ENCODE peak calls at places on chromosomes 6 and 20, in four cellular contexts. T is hepatocyte, V is PC-9, Z is IMR-90. U is an unnamed sample.

GRCh38 chr20:45823949-45824835 is 2.9 kb downstream of the TNNC2 start:
- DNase-seq in Z (no peak), T (peak; percentile 59), V (peak; percentile 25), U (peak; percentile 62)

GRCh38 chr6:11710968-11711643 is 67.5 kb downstream of the ADTRP start:
- DNase-seq in T (no peak), V (no peak), Z (no peak), U (no peak)

GRCh38 chr6:125812394-125813231 is 21.9 kb downstream of the NCOA7 start:
- DNase-seq in T (peak; percentile 43), V (peak; percentile 37), Z (peak; percentile 98), U (no peak)

GRCh38 chr6:153108320-153108719 is 22.8 kb downstream of the RGS17 start:
- DNase-seq in T (no peak), V (no peak), Z (no peak), U (no peak)

GRCh38 chr20:59576216-59576953 is 28.0 kb upstream of the PHACTR3 start:
- DNase-seq in V (no peak), Z (no peak), T (no peak), U (no peak)

GRCh38 chr20:10649817-10650200 is 24.0 kb downstream of the JAG1 start:
- DNase-seq in V (no peak), T (no peak), Z (no peak), U (no peak)

GRCh38 chr6:142301421-142302391 is at the start of gene ADGRG6:
- DNase-seq in T (peak; percentile 86), Z (peak; percentile 28), V (peak; percentile 61), U (peak; percentile 77)

GRCh38 chr6:21357262-21357661 is 236.3 kb upstream of the SOX4 start:
- DNase-seq in V (no peak), Z (no peak), T (no peak), U (no peak)

GRCh38 chr20:48603819-48604405 is 223.9 kb downstream of the PREX1 start:
- DNase-seq in T (no peak), V (no peak), Z (no peak), U (no peak)

GRCh38 chr6:22248513-22249308 is 48.1 kb downstream of the PRL start:
- DNase-seq in V (no peak), T (peak; percentile 55), Z (peak; percentile 83), U (peak; percentile 41)

GRCh38 chr6:31907158-31907813 is 5.4 kb upstream of the ZBTB12 start:
- DNase-seq in Z (peak; percentile 85), V (no peak), T (no peak), U (no peak)

GRCh38 chr20:8255945-8256632 is 124.0 kb downstream of the PLCB1 start:
- DNase-seq in Z (no peak), T (no peak), V (no peak), U (no peak)

GRCh38 chr6:163837681-163838431 is 423.3 kb downstream of the QKI start:
- DNase-seq in Z (peak; percentile 33), V (no peak), T (no peak), U (no peak)

GRCh38 chr6:154502564-154502963 is 7.9 kb downstream of the CNKSR3 start:
- DNase-seq in V (no peak), Z (no peak), T (no peak), U (no peak)

GRCh38 chr6:148064406-148065134 is 278.1 kb upstream of the SASH1 start:
- DNase-seq in V (peak; percentile 52), Z (peak; percentile 27), T (peak; percentile 34), U (no peak)

GRCh38 chr6:134647861-134648260 is 302.0 kb downstream of the ALDH8A1 start:
- DNase-seq in T (no peak), Z (peak; percentile 69), V (no peak), U (no peak)

GRCh38 chr6:165049362-165049761 is 260.0 kb downstream of the C6orf118 start:
- DNase-seq in T (peak; percentile 48), V (peak; percentile 3), Z (no peak), U (peak; percentile 56)

GRCh38 chr20:62133864-62134263 is 9.3 kb downstream of the PSMA7 start:
- DNase-seq in V (no peak), T (no peak), Z (no peak), U (no peak)
- TF ChIP-seq CTCF in V (no peak), T (no peak), Z (peak; percentile 18), U (no peak)

GRCh38 chr6:50124572-50124971 is 74.8 kb upstream of the DEFB112 start:
- DNase-seq in V (no peak), Z (no peak), T (no peak), U (no peak)

GRCh38 chr6:50120300-50120699 is 70.6 kb upstream of the DEFB112 start:
- DNase-seq in T (no peak), V (no peak), Z (no peak), U (no peak)

GRCh38 chr6:50128420-50129005 is 78.8 kb upstream of the DEFB112 start:
- DNase-seq in T (peak; percentile 22), V (no peak), Z (peak; percentile 24), U (no peak)

DNA sequence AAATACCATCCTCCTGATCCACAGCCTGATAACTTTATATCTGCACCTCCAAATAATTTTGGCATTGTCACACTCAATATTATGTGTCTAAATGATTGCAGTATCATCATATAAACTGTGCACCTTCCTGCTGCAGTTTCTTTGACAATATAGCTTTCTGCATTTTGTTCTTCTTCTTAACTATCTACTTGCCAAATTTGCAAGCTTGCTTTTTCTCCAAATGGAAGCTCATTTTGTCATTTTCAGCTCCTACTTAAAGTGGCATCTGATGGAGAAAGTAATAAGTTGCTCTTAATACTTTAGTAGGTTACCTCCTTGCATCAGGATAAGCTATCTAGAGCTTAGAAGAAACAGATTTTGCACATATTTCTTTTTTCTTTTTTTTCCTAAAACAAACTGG is 74.0 kb upstream of the DEFB112 start:
- DNase-seq in T (no peak), V (no peak), Z (no peak), U (no peak)
- TF ChIP-seq CTCF in T (no peak), V (no peak), Z (no peak), U (no peak)

DNA sequence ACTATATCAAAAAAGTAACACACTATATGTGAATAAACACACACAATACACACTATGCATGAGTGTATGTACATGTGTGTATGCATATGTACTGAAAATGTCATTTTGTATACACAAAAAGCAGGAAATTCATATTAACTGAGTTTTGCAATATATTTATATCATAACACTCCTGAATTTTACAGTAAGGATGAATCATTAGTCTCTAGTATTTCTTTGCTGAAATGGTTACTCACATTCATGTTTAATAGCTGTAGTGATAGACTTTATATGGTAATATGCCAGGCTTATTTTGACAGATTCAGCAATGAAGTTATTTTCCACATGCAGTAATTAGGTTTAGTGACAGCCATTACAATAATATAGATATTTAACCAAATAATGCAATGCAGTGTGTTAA is 1216.2 kb upstream of the CITED2 start:
- DNase-seq in V (no peak), T (no peak), Z (peak; percentile 54), U (no peak)
- TF ChIP-seq CTCF in V (no peak), T (no peak), Z (no peak), U (no peak)

GRCh38 chr6:189676-190075 is 102.6 kb upstream of the DUSP22 start:
- DNase-seq in T (no peak), V (no peak), Z (no peak), U (no peak)

GRCh38 chr6:188821-189655 is 103.2 kb upstream of the DUSP22 start:
- DNase-seq in Z (peak; percentile 79), T (peak; percentile 93), V (peak; percentile 86), U (peak; percentile 85)

GRCh38 chr6:191487-192312 is 100.6 kb upstream of the DUSP22 start:
- DNase-seq in Z (no peak), T (no peak), V (no peak), U (no peak)

GRCh38 chr6:192313-192664 is 100.0 kb upstream of the DUSP22 start:
- DNase-seq in T (no peak), Z (no peak), V (no peak), U (no peak)

GRCh38 chr6:190596-191395 is 101.5 kb upstream of the DUSP22 start:
- DNase-seq in Z (no peak), T (no peak), V (peak; percentile 10), U (no peak)
- TF ChIP-seq CTCF in Z (no peak), T (no peak), V (no peak), U (no peak)

GRCh38 chr20:19662638-19662995 is 95.4 kb upstream of the RIN2 start:
- DNase-seq in Z (no peak), V (no peak), T (no peak), U (no peak)
- TF ChIP-seq CTCF in Z (no peak), V (peak; percentile 15), T (no peak), U (no peak)

DNA sequence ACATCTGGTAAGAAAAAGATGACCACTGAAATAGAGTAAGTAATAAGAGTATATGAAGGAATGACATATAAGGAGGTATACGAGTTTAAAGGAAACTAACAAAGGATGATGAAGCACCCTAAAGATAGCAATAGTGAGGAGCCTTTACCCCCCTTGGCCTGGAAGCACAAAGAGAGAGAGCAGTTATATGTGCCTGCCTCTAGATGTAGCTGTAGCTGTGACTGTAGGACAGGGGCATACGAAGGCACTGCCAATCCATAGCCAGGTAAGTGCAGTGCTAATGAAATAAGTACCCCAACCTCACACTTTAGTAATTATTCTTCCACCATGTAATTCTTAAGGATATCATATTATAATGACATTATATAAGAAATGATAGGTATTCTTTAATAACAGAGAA is 90.1 kb upstream of the FKBP1C start:
- DNase-seq in V (no peak), Z (no peak), T (no peak), U (no peak)
- TF ChIP-seq CTCF in V (no peak), Z (no peak), T (no peak), U (no peak)

U was measured in Calu3.